ENCODE peak calls at places on chromosome 14, in six cellular contexts. T is upper lobe of right lung; H is CD8-positive, alpha-beta T cell; A is keratinocyte; J is HFFc6; L is AG09319. D is an unnamed sample.

GRCh38 chr14:24430682-24431568 is 1.2 kb downstream of the KHNYN start:
- DNase-seq in H (peak), L (peak), J (peak), A (no peak), T (peak), D (no peak)

GRCh38 chr14:100078997-100079561 is 13.9 kb downstream of the EVL start:
- DNase-seq in L (no peak), T (no peak), J (no peak), H (peak), A (no peak), D (no peak)

GRCh38 chr14:38867561-38868150 is 235.4 kb downstream of the SEC23A start:
- DNase-seq in T (peak), L (peak), J (peak), A (peak), H (no peak), D (peak)

GRCh38 chr14:43359317-43359716 is 1147.8 kb downstream of the FSCB start:
- DNase-seq in L (no peak), H (no peak), A (no peak), T (no peak), J (no peak), D (no peak)

GRCh38 chr14:24894583-24895242 is 155.2 kb downstream of the STXBP6 start:
- DNase-seq in J (no peak), L (no peak), H (no peak), A (no peak), T (no peak), D (no peak)

GRCh38 chr14:31230559-31230958 is 23.0 kb upstream of the HECTD1 start:
- DNase-seq in A (no peak), T (no peak), H (no peak), J (no peak), L (no peak), D (no peak)

GRCh38 chr14:71117839-71118743 is 210.8 kb downstream of the PCNX1 start:
- DNase-seq in H (no peak), A (peak), J (peak), T (no peak), L (no peak), D (peak)

GRCh38 chr14:74514471-74514932 is 20.9 kb downstream of the ISCA2 start:
- DNase-seq in T (peak), L (peak), A (no peak), J (no peak), H (no peak), D (peak)

GRCh38 chr14:74611672-74612345 is at the start of gene LTBP2:
- DNase-seq in H (no peak), A (no peak), L (no peak), T (no peak), J (no peak), D (no peak)

GRCh38 chr14:75430106-75430505 is 2.3 kb downstream of the JDP2 start:
- DNase-seq in L (no peak), A (no peak), J (no peak), T (no peak), H (no peak), D (no peak)

GRCh38 chr14:44898547-44898946 is 63.2 kb downstream of the KLHL28 start:
- DNase-seq in L (no peak), T (no peak), A (no peak), J (peak), H (no peak), D (no peak)

GRCh38 chr14:52472728-52473127 is 79.6 kb downstream of the TXNDC16 start:
- DNase-seq in H (no peak), J (no peak), A (no peak), L (no peak), T (no peak), D (no peak)

GRCh38 chr14:52464175-52464574 is 88.1 kb downstream of the TXNDC16 start:
- DNase-seq in H (no peak), T (no peak), A (no peak), J (no peak), L (no peak), D (no peak)

GRCh38 chr14:52463375-52463774 is 88.9 kb downstream of the TXNDC16 start:
- DNase-seq in L (no peak), A (no peak), T (no peak), J (no peak), H (no peak), D (no peak)

GRCh38 chr14:52473557-52473956 is 78.7 kb downstream of the TXNDC16 start:
- DNase-seq in H (no peak), L (peak), J (peak), T (no peak), A (no peak), D (peak)

GRCh38 chr14:52467515-52468266 is 84.6 kb downstream of the TXNDC16 start:
- DNase-seq in J (no peak), A (no peak), T (no peak), H (no peak), L (no peak), D (no peak)
- TF ChIP-seq CTCF in J (no peak), A (no peak), T (no peak), H (no peak), L (no peak), D (no peak)

DNA sequence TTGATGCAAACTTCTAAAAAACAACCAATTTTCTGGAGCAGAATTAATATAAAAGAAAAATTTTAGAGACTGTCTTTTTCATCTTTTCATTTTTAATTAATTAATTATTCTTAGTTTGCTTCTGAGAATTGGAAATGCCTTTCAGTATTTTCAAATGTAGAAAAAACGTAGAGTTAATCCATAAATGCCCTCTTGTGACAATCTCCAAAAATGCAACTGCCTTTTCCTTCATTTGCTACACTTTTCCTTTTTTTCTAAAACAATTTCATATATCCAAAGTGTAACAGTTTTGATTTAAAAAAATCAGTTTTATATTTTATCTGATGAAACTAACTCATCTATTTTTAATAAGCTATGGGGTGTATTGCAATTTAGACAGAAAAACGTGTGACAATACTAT is 409.3 kb downstream of the PRKD1 start:
- DNase-seq in A (no peak), J (peak), H (no peak), L (no peak), T (no peak), D (no peak)
- TF ChIP-seq CTCF in A (no peak), J (peak), H (no peak), L (peak), T (no peak), D (peak)

GRCh38 chr14:53793790-53794560 is 162.7 kb downstream of the BMP4 start:
- DNase-seq in L (no peak), H (no peak), A (no peak), T (no peak), J (no peak), D (no peak)

GRCh38 chr14:53796734-53797133 is 159.9 kb downstream of the BMP4 start:
- DNase-seq in H (no peak), L (no peak), J (no peak), T (no peak), A (no peak), D (no peak)

GRCh38 chr14:53791116-53791515 is 165.5 kb downstream of the BMP4 start:
- DNase-seq in L (no peak), J (no peak), A (no peak), T (no peak), H (no peak), D (no peak)

GRCh38 chr14:53792909-53793308 is 163.7 kb downstream of the BMP4 start:
- DNase-seq in T (no peak), J (no peak), H (no peak), L (no peak), A (no peak), D (no peak)
- TF ChIP-seq CTCF in T (no peak), J (peak), H (no peak), L (no peak), A (no peak), D (no peak)

GRCh38 chr14:34059925-34060746 is 109.3 kb upstream of the EGLN3 start:
- DNase-seq in T (peak), L (no peak), A (no peak), J (peak), H (no peak), D (no peak)
- TF ChIP-seq CTCF in T (peak), L (peak), A (peak), J (peak), H (no peak), D (no peak)

D was measured in kidney epithelial cell.